ENCODE peak calls at places on chromosomes 13 and 19, in ten cellular contexts. X is NCI-H1436; U is nucleus accumbens; G is HAP-1; K is retinal pigment epithelial cell; Y is activated CD8-positive, alpha-beta memory T cell treated with anti-CD3 and anti-CD28 coated beads for 24 hours; W is effector memory CD4-positive, alpha-beta T cell; B is thoracic aorta; E is activated T-helper 2 cell treated with anti-CD3 and anti-CD28 coated beads, Interferon-gamma antibody, Interleukin-2, Interleukin-4, amounts not matched to agents 10 μg/mL and 5 μg/mL and 100 μg/mL, durations not matched to agents 14 hours and 24 hours and 36 hours; A is NAMALWA. L is an unnamed sample.

GRCh38 chr13:39603424-39603947 is 493 bp upstream of the LHFPL6 start:
- DNase-seq in E (no peak), K (no peak), B (no peak), A (peak), U (no peak), Y (no peak), W (no peak), G (peak), X (no peak), L (no peak)

GRCh38 chr13:42997381-42997780 is 5.3 kb upstream of the EPSTI1 start:
- DNase-seq in G (no peak), W (no peak), Y (no peak), U (no peak), E (no peak), K (no peak), B (no peak), A (no peak), X (no peak), L (peak)

GRCh38 chr19:27971071-27971470 is 1241.9 kb downstream of the UQCRFS1 start:
- DNase-seq in Y (no peak), B (no peak), U (no peak), X (no peak), G (no peak), W (no peak), K (peak), E (no peak), A (no peak), L (no peak)

GRCh38 chr19:47272448-47273312 is 2.0 kb upstream of the INAFM1 start:
- DNase-seq in X (peak), Y (no peak), W (no peak), K (peak), G (peak), B (peak), U (peak), A (no peak), E (no peak), L (no peak)

GRCh38 chr19:1130801-1131717 is 27.3 kb downstream of the GPX4 start:
- DNase-seq in E (peak), A (peak), Y (peak), G (no peak), W (peak), K (no peak), B (no peak), U (no peak), X (no peak), L (peak)

GRCh38 chr13:49936943-49937273 is 768 bp upstream of the SPRYD7 start:
- DNase-seq in A (no peak), W (no peak), U (no peak), B (no peak), E (no peak), K (no peak), X (no peak), G (no peak), Y (no peak), L (no peak)

GRCh38 chr19:18434411-18435184 is 3.3 kb downstream of the ISYNA1 start:
- DNase-seq in A (no peak), E (no peak), B (no peak), K (no peak), X (no peak), U (no peak), Y (no peak), W (no peak), G (no peak), L (no peak)

GRCh38 chr13:43797869-43798268 is 11.1 kb upstream of the ENOX1 start:
- DNase-seq in E (no peak), W (no peak), B (no peak), K (no peak), A (no peak), U (no peak), G (no peak), Y (no peak), X (no peak), L (no peak)

GRCh38 chr19:38455031-38455430 is 21.5 kb downstream of the RYR1 start:
- DNase-seq in U (no peak), X (no peak), K (no peak), G (peak), B (no peak), A (peak), W (no peak), Y (no peak), E (no peak), L (no peak)

GRCh38 chr13:43894438-43894837 is 14.7 kb downstream of the LACC1 start:
- DNase-seq in B (no peak), K (no peak), U (no peak), G (no peak), A (peak), E (no peak), W (no peak), X (no peak), Y (no peak), L (no peak)

GRCh38 chr13:29196409-29197074 is 376.4 kb downstream of the MTUS2 start:
- DNase-seq in G (no peak), U (no peak), A (peak), Y (no peak), X (no peak), E (no peak), K (no peak), B (no peak), W (no peak), L (peak)

GRCh38 chr13:49235856-49236431 is 11.8 kb upstream of the CDADC1 start:
- DNase-seq in B (no peak), K (no peak), X (no peak), G (no peak), A (no peak), Y (no peak), E (no peak), W (no peak), U (no peak), L (no peak)

GRCh38 chr19:18086590-18087138 is at the start of gene IL12RB1:
- DNase-seq in G (no peak), E (peak), B (no peak), X (no peak), A (peak), U (no peak), W (peak), K (no peak), Y (peak), L (peak)

GRCh38 chr13:103066079-103066880 is at the start of gene SLC10A2:
- DNase-seq in E (no peak), A (no peak), B (no peak), X (no peak), W (no peak), Y (no peak), G (peak), K (no peak), U (no peak), L (no peak)

GRCh38 chr13:40146586-40147240 is 491.3 kb downstream of the COG6 start:
- DNase-seq in G (no peak), X (no peak), K (no peak), U (no peak), E (no peak), A (no peak), W (peak), B (no peak), Y (no peak), L (no peak)

GRCh38 chr13:104085611-104086010 is 1019.4 kb upstream of the SLC10A2 start:
- DNase-seq in U (no peak), X (no peak), A (no peak), G (no peak), Y (no peak), K (no peak), W (no peak), B (no peak), E (no peak), L (no peak)

L was measured in GM06990.